ENCODE peak calls at places on chromosomes 2 and 18, in seven cellular contexts. S, E, P, M, Z, Y and O are unnamed samples.

GRCh38 chr18:74957588-74958224 is 251.2 kb downstream of the PTGR3 start:
- DNase-seq in S (no peak), E (no peak), P (no peak), M (no peak), Z (no peak), Y (no peak), O (no peak)

GRCh38 chr18:34871435-34871834 is 161.3 kb downstream of the DTNA start:
- DNase-seq in S (peak; percentile 13), E (no peak), P (no peak), M (no peak), Z (no peak), Y (no peak), O (peak; percentile 26)

GRCh38 chr2:177275671-177276070 is 11.1 kb upstream of the NFE2L2 start:
- DNase-seq in S (no peak), E (no peak), P (no peak), M (no peak), Z (no peak), Y (no peak), O (peak; percentile 49)

GRCh38 chr2:129929321-129930290 is 49.9 kb upstream of the RAB6C start:
- DNase-seq in S (peak; percentile 82), E (no peak), P (no peak), M (no peak), Z (no peak), Y (no peak), O (no peak)

GRCh38 chr2:215738360-215738759 is 275.0 kb downstream of the MREG start:
- DNase-seq in S (no peak), E (no peak), P (no peak), M (no peak), Z (no peak), Y (no peak), O (no peak)

GRCh38 chr2:238425979-238426567 is 654 bp upstream of the ASB1 start:
- DNase-seq in S (peak; percentile 60), E (no peak), P (no peak), M (peak; percentile 45), Z (no peak), Y (no peak), O (peak; percentile 47)

GRCh38 chr2:164351536-164351935 is 269.7 kb downstream of the GRB14 start:
- DNase-seq in S (no peak), E (no peak), P (no peak), M (no peak), Z (no peak), Y (no peak), O (no peak)

GRCh38 chr2:20074901-20075300 is 23.5 kb upstream of the LAPTM4A start:
- DNase-seq in S (no peak), E (no peak), P (no peak), M (no peak), Z (no peak), Y (no peak), O (no peak)

GRCh38 chr2:192123847-192124246 is 70.9 kb downstream of the TMEFF2 start:
- DNase-seq in S (peak; percentile 29), E (no peak), P (no peak), M (no peak), Z (no peak), Y (no peak), O (no peak)

GRCh38 chr18:78145096-78145495 is 834.5 kb upstream of the SALL3 start:
- DNase-seq in S (no peak), E (no peak), P (no peak), M (no peak), Z (no peak), Y (no peak), O (no peak)

GRCh38 chr2:217792611-217793527 is 209.9 kb downstream of the TNS1 start:
- DNase-seq in S (no peak), E (no peak), P (no peak), M (no peak), Z (no peak), Y (no peak), O (no peak)

GRCh38 chr2:226179010-226179409 is 620.6 kb downstream of the IRS1 start:
- DNase-seq in S (no peak), E (no peak), P (no peak), M (no peak), Z (no peak), Y (no peak), O (no peak)

GRCh38 chr2:193581807-193582206 is 1387.1 kb upstream of the TMEFF2 start:
- DNase-seq in S (no peak), E (no peak), P (no peak), M (peak; percentile 1), Z (no peak), Y (no peak), O (no peak)

GRCh38 chr2:189453998-189454397 is 12.7 kb downstream of the WDR75 start:
- DNase-seq in S (no peak), E (no peak), P (no peak), M (no peak), Z (no peak), Y (no peak), O (peak; percentile 22)

GRCh38 chr2:205902041-205902898 is 183.7 kb downstream of the INO80D start:
- DNase-seq in S (peak; percentile 38), E (no peak), P (no peak), M (no peak), Z (no peak), Y (peak; percentile 33), O (peak; percentile 39)

GRCh38 chr2:111029135-111029927 is 91.4 kb upstream of the BCL2L11 start:
- DNase-seq in S (no peak), E (no peak), P (no peak), M (peak; percentile 17), Z (peak; percentile 68), Y (no peak), O (no peak)

GRCh38 chr2:208129804-208130712 is at the start of gene CRYGC:
- DNase-seq in S (no peak), E (no peak), P (no peak), M (no peak), Z (no peak), Y (no peak), O (no peak)

GRCh38 chr18:54251606-54252400 is 17.5 kb upstream of the POLI start:
- DNase-seq in S (peak; percentile 35), E (no peak), P (no peak), M (no peak), Z (no peak), Y (no peak), O (peak; percentile 18)

GRCh38 chr2:44086639-44087036 is 82.0 kb upstream of the PPM1B start:
- DNase-seq in S (no peak), E (no peak), P (no peak), M (no peak), Z (no peak), Y (no peak), O (no peak)